ENCODE peak calls at places on chromosomes 5 and 9, in seven cellular contexts. L, R, G, V, N, A and Z are unnamed samples.
A peak's percentile ranks its signal among the peaks of the same experiment; 100 is the strongest.

GRCh38 chr5:151892393-151892792 is 32.3 kb downstream of the GLRA1 start:
- DNase-seq in L (no peak), R (no peak), G (no peak), V (no peak), N (no peak), A (no peak), Z (no peak)

GRCh38 chr9:130846487-130847305 is 11.6 kb downstream of the ABL1 start:
- DNase-seq in L (peak; percentile 68), R (peak; percentile 49), G (no peak), V (peak; percentile 64), N (no peak), A (no peak), Z (no peak)

GRCh38 chr9:123356851-123357747 is 1.1 kb downstream of the CRB2 start:
- DNase-seq in L (no peak), R (peak; percentile 62), G (no peak), V (no peak), N (no peak), A (no peak), Z (no peak)

GRCh38 chr9:100472725-100473261 is at the start of gene TMEFF1:
- DNase-seq in L (no peak), R (peak; percentile 94), G (no peak), V (peak; percentile 17), N (peak; percentile 68), A (no peak), Z (peak; percentile 37)

GRCh38 chr9:128253140-128253990 is 22.4 kb downstream of the GOLGA2 start:
- DNase-seq in L (no peak), R (no peak), G (no peak), V (no peak), N (no peak), A (no peak), Z (no peak)

GRCh38 chr5:59597690-59598546 is 295.6 kb downstream of the PDE4D start:
- DNase-seq in L (no peak), R (no peak), G (no peak), V (no peak), N (no peak), A (no peak), Z (no peak)

GRCh38 chr9:99485461-99485860 is 263.4 kb downstream of the SEC61B start:
- DNase-seq in L (peak; percentile 82), R (no peak), G (no peak), V (no peak), N (no peak), A (no peak), Z (no peak)

GRCh38 chr9:129007766-129008468 is 20.2 kb downstream of the SH3GLB2 start:
- DNase-seq in L (no peak), R (no peak), G (peak; percentile 22), V (no peak), N (peak; percentile 56), A (no peak), Z (no peak)

GRCh38 chr9:135329571-135330306 is 149.8 kb upstream of the PPP1R26 start:
- DNase-seq in L (no peak), R (peak; percentile 84), G (no peak), V (no peak), N (peak; percentile 44), A (no peak), Z (no peak)

GRCh38 chr9:35510745-35511428 is 21.0 kb downstream of the RUSC2 start:
- DNase-seq in L (peak; percentile 97), R (no peak), G (no peak), V (peak; percentile 97), N (no peak), A (peak; percentile 93), Z (peak; percentile 61)

GRCh38 chr5:2761921-2762488 is 10.5 kb upstream of the IRX2 start:
- DNase-seq in L (no peak), R (no peak), G (no peak), V (no peak), N (no peak), A (no peak), Z (no peak)

GRCh38 chr5:168819004-168819626 is 239.9 kb upstream of the PANK3 start:
- DNase-seq in L (no peak), R (no peak), G (no peak), V (no peak), N (no peak), A (no peak), Z (peak; percentile 44)

GRCh38 chr5:135229679-135230132 is 169.3 kb downstream of the MACROH2A1 start:
- DNase-seq in L (no peak), R (no peak), G (no peak), V (peak; percentile 26), N (no peak), A (no peak), Z (no peak)

DNA sequence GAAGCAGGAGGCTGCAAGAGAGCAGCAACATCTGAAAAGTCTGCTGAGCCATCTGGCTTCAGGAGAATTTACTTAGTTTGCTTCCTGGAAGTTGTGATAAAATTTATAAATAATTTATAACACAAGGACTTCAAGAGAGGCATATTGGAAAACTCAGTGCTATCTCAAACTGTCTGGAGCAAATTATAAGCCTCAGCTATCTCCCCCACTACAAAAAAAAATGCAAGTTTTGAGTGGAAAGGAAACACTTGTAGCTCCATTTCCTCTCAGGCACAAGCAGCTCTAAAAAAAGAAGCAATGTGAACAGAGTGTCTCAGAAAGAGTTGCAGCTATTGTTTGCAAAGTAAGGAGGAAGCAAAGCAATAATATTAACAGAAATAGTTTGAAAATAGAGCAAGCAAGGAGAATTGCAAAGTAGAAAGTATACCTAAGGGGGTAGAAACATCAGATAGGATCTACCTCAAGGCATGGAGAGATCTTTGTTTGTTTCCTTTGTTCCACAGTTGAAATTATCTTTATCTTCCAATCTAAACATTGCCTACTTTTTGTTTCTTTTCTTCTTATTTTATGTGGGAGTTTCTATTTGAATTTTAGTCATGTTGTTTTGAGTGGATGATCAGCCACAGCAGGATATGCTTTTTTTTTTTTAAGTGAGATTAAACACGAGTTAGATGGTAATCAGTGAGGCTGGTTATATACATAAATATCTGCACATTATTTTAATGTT is 56.0 kb upstream of the IL6ST start:
- DNase-seq in L (no peak), R (no peak), G (no peak), V (no peak), N (no peak), A (no peak), Z (no peak)
- H3K4me3 ChIP-seq in L (no peak overlapping the region), R (no peak overlapping the region), G (no peak overlapping the region), V (no peak overlapping the region), N (no peak overlapping the region), A (no peak overlapping the region), Z (no peak overlapping the region)

GRCh38 chr5:645421-645820 is 33.3 kb downstream of the CEP72 start:
- DNase-seq in L (no peak), R (no peak), G (peak; percentile 37), V (no peak), N (peak; percentile 40), A (no peak), Z (no peak)

GRCh38 chr5:644509-644908 is 32.4 kb downstream of the CEP72 start:
- DNase-seq in L (no peak), R (no peak), G (peak; percentile 29), V (no peak), N (peak; percentile 51), A (no peak), Z (no peak)

GRCh38 chr5:643811-644271 is 31.7 kb downstream of the CEP72 start:
- DNase-seq in L (no peak), R (no peak), G (peak; percentile 17), V (no peak), N (peak; percentile 52), A (no peak), Z (no peak)

GRCh38 chr5:643351-643801 is 31.2 kb downstream of the CEP72 start:
- DNase-seq in L (no peak), R (no peak), G (peak; percentile 36), V (no peak), N (peak; percentile 48), A (no peak), Z (no peak)

DNA sequence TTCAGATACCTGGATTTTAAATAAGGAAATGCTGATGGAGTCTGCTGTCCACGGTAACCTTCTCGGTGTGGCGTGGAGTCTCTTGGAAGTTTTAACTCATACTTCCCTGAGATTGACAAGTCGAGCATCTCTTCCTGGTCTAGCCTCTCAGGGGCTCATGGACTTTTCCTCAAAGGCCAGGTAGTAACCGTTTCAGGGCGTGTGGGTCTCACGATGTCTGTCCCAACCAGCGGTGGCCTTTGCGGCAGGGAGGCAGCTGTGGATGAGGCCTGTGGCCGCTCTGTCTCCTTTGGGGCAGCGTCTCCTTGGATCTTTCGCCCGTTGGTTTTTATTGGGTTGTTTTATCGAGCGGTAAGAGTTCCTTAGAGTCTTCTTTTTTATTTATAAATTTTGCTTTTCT is 32.8 kb downstream of the CEP72 start:
- DNase-seq in L (no peak), R (no peak), G (no peak), V (no peak), N (peak; percentile 39), A (no peak), Z (no peak)
- H3K4me1 ChIP-seq in L (no peaks in the 10 kb centered on the region), R (no peaks in the 10 kb centered on the region), G (no peaks in the 10 kb centered on the region), V (no peaks in the 10 kb centered on the region), N (no peaks in the 10 kb centered on the region), A (no peaks in the 10 kb centered on the region), Z (no peaks in the 10 kb centered on the region)

GRCh38 chr9:20125721-20126120 is 336.9 kb upstream of the SLC24A2 start:
- DNase-seq in L (no peak), R (no peak), G (no peak), V (no peak), N (no peak), A (no peak), Z (no peak)
- TF ChIP-seq CTCF in L (no peak), R (no peak), G (no peak), V (no peak), N (no peak), A (no peak), Z (no peak)

DNA sequence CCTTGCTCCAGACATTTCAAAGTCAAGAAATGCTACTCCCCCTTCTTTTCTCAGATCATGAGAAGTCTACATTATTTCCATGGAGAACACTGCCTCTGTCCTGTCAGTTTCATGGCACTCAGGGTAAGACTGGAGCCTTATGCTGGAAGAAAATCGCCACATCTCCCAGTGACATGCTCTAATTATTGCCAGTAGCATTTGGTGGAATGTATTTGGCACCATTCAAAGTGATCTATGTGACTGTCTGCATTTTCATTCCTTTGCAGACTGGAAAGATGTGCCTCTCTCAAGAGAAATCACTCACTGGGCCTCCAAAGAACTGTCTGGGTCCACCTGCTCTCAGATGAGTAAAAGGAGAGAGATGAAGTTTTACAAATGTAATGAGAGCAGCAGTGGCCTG is 840 bp upstream of the PLCXD3 start:
- DNase-seq in L (no peak), R (no peak), G (no peak), V (no peak), N (no peak), A (no peak), Z (no peak)
- H3K4me3 ChIP-seq in L (no peak overlapping the region), R (peak overlapping the region; percentile 84), G (no peak overlapping the region), V (no peak overlapping the region), N (no peak overlapping the region), A (no peak overlapping the region), Z (no peak overlapping the region)

GRCh38 chr5:140267201-140267540 is 35.7 kb downstream of the PFDN1 start:
- DNase-seq in L (no peak), R (no peak), G (no peak), V (no peak), N (no peak), A (no peak), Z (no peak)

GRCh38 chr5:140270008-140270407 is 32.9 kb downstream of the PFDN1 start:
- DNase-seq in L (no peak), R (no peak), G (no peak), V (no peak), N (no peak), A (no peak), Z (no peak)

GRCh38 chr5:140265845-140266244 is 37.1 kb downstream of the PFDN1 start:
- DNase-seq in L (no peak), R (no peak), G (no peak), V (no peak), N (no peak), A (no peak), Z (no peak)

GRCh38 chr5:140266471-140267200 is 36.3 kb downstream of the PFDN1 start:
- DNase-seq in L (no peak), R (no peak), G (no peak), V (no peak), N (no peak), A (no peak), Z (no peak)

GRCh38 chr5:140267559-140268018 is 35.3 kb downstream of the PFDN1 start:
- DNase-seq in L (no peak), R (no peak), G (no peak), V (no peak), N (no peak), A (peak; percentile 47), Z (no peak)
- H3K4me1 ChIP-seq in L (no peaks in the 10 kb centered on the region), R (no peaks in the 10 kb centered on the region), G (peaks cover 22% of the 10 kb centered on the region), V (no peaks in the 10 kb centered on the region), N (no peaks in the 10 kb centered on the region), A (peaks cover 71% of the 10 kb centered on the region), Z (no peaks in the 10 kb centered on the region)